ENCODE peak calls at places on chromosomes 3 and 15, in nine cellular contexts. W, Y, I, D, F, K, R, P and M are unnamed samples.

GRCh38 chr15:59456114-59456513 is 18.1 kb downstream of the FAM81A start:
- DNase-seq in I (no peak), K (no peak), R (no peak), W (no peak), F (no peak), P (peak), D (no peak), Y (no peak), M (no peak)

GRCh38 chr15:90219421-90220141 is 14.2 kb downstream of the CIB1 start:
- DNase-seq in F (no peak), K (peak), I (peak), D (peak), P (peak), W (no peak), R (no peak), Y (peak), M (no peak)

GRCh38 chr15:78154955-78155354 is 5.8 kb downstream of the IDH3A start:
- DNase-seq in I (no peak), K (no peak), R (no peak), W (no peak), F (no peak), P (no peak), D (no peak), Y (no peak), M (no peak)

GRCh38 chr3:40677749-40678148 is 153.0 kb downstream of the ZNF621 start:
- DNase-seq in Y (no peak), F (no peak), I (no peak), P (no peak), K (no peak), D (no peak), R (no peak), W (no peak), M (no peak)

GRCh38 chr3:141659821-141660597 is 78.1 kb upstream of the RNF7 start:
- DNase-seq in W (peak), F (peak), P (peak), R (peak), Y (no peak), D (peak), K (peak), I (peak), M (no peak)

GRCh38 chr15:99085413-99086326 is 19.2 kb upstream of the SYNM start:
- DNase-seq in I (peak), Y (no peak), R (peak), D (no peak), K (no peak), F (no peak), W (peak), P (no peak), M (peak)

GRCh38 chr3:185205865-185206264 is 48.0 kb downstream of the EHHADH start:
- DNase-seq in I (no peak), F (no peak), D (no peak), Y (no peak), R (no peak), K (no peak), W (no peak), P (no peak), M (no peak)

GRCh38 chr15:36778516-36778915 is 199.1 kb downstream of the CDIN1 start:
- DNase-seq in D (no peak), W (peak), I (peak), F (no peak), Y (no peak), P (no peak), K (no peak), R (no peak), M (peak)

GRCh38 chr3:52471371-52472238 is 16.2 kb downstream of the NISCH start:
- DNase-seq in R (peak), I (peak), D (peak), F (no peak), W (peak), P (peak), K (peak), Y (peak), M (no peak)

GRCh38 chr15:78261062-78261461 is 3.3 kb upstream of the DNAJA4 start:
- DNase-seq in W (no peak), K (no peak), P (no peak), I (no peak), R (no peak), F (no peak), D (no peak), Y (no peak), M (no peak)

GRCh38 chr3:102158080-102158756 is 276.6 kb upstream of the ZPLD1 start:
- DNase-seq in I (no peak), Y (no peak), W (no peak), P (no peak), K (no peak), R (peak), F (no peak), D (no peak), M (no peak)

GRCh38 chr3:157755254-157755653 is 252.0 kb upstream of the VEPH1 start:
- DNase-seq in Y (no peak), P (no peak), W (no peak), D (no peak), K (no peak), F (no peak), I (peak), R (peak), M (no peak)
- TF ChIP-seq CTCF in Y (no peak), P (no peak), W (peak), D (peak), K (peak), F (no peak), I (peak), R (peak), M (peak)

DNA sequence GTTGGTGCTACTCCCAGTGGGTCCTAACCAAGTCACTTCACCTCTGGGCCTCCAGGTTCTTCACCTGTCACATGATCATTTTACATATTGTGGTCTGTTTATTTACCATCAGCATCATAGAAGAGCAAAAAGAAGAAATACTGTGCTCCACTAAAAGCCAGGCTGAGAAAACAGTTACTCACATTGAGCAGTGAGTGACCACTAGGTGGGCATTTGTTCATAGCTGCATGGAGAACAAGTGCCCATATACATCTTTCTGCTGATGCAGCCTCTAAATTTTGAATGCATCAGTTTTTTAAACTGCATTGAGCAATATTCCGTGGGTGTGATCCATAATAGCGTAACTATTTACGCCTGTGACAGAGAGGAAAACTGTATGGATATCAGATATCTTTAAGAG is 76.2 kb downstream of the DCUN1D1 start:
- DNase-seq in I (no peak), F (no peak), P (no peak), R (no peak), Y (no peak), D (no peak), W (no peak), K (no peak), M (no peak)
- TF ChIP-seq CTCF in I (no peak), F (no peak), P (no peak), R (peak), Y (no peak), D (peak), W (peak), K (peak), M (no peak)

GRCh38 chr15:47717036-47717611 is at the start of gene SEMA6D:
- DNase-seq in F (peak), D (peak), Y (no peak), W (peak), P (peak), K (peak), R (peak), I (peak), M (peak)
- TF ChIP-seq CTCF in F (peak), D (peak), Y (no peak), W (peak), P (peak), K (peak), R (peak), I (no peak), M (peak)

GRCh38 chr3:57298041-57298440 is 5.6 kb upstream of the ASB14 start:
- DNase-seq in K (no peak), R (peak), P (no peak), I (no peak), Y (no peak), W (peak), D (no peak), F (no peak), M (no peak)
- TF ChIP-seq CTCF in K (no peak), R (no peak), P (no peak), I (no peak), Y (no peak), W (peak), D (no peak), F (no peak), M (peak)

DNA sequence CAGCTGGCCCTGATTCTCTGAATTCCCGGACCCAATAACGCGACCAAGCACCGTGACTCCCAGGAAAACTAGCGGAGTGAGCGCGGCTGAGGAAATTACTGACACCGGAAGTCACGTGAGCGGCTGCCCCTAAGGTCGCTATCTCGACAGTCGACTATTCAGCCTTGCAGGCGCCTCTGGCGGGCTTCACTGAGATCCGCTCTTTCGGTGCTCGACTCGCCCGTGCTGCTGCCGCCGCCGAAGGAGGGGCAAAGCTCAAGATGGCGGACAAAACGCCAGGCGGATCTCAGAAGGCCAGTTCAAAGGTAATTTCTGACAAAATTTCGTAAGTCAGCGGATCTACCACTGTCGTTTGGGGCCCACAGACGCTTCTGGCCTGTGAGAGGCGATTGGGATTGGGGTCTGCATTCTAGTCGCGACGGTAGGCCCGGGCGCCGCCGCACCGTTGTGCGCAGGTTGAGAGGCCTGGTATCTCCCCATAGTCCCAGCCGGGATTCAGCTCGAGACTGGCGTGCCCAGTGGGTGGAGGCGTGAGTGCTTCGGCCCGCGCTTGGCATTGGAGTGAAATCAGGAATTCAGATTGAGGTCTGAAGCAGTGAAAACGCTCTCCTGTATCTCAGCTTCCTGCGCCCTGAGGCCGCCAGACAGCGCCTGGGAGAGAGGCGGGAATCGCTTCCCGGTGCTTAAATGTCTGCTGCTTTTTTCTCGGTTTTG is at the start of gene U2SURP:
- DNase-seq in D (peak), F (peak), R (peak), W (peak), I (peak), P (peak), Y (peak), K (peak), M (peak)
- TF ChIP-seq CTCF in D (no peak), F (peak), R (no peak), W (no peak), I (no peak), P (peak), Y (no peak), K (no peak), M (no peak)

DNA sequence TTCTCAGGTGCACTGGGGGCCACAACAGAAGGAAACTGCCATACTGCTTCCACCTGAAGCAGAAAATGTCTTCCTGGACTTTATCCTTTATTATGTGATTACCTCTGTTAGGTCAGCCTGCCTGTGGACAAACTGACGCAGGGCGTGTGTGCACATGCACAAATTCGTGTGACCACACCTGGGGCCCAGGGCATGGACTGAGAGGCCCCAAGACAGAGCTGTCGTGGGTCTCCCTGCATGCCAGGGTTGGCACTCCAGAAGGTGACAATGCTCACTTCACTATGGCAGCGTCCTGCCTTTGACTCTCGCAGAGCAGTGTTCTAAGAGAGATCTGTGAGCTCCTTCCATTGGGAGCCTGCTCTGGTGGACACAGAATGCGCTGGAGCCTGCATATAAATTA is 34.5 kb downstream of the CCDC12 start:
- DNase-seq in R (no peak), W (no peak), P (peak), I (no peak), D (no peak), Y (no peak), F (no peak), K (no peak), M (no peak)
- TF ChIP-seq CTCF in R (no peak), W (no peak), P (no peak), I (no peak), D (no peak), Y (no peak), F (no peak), K (no peak), M (no peak)

DNA sequence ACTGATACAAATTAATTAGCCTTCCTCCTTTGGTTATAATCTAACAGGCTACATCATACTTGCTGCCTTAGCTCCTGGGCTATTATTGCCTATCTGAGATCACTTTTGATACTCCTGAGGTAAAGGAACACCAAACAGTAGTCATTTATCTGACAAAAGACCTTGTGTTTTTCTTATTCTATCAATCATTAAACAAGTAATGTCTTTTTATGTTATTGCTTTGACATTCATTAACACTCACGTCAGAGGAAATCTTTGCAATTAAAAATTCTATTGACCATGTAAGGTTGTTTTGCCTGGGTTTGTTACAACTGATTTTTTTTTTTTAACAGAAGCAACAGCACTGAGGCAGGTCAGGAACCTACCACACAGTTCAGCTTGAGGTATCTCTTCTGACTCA is 366.3 kb downstream of the MECOM start:
- DNase-seq in P (no peak), D (no peak), F (no peak), R (no peak), W (no peak), I (no peak), K (no peak), Y (no peak), M (no peak)
- TF ChIP-seq CTCF in P (no peak), D (no peak), F (no peak), R (no peak), W (no peak), I (no peak), K (no peak), Y (no peak), M (no peak)

DNA sequence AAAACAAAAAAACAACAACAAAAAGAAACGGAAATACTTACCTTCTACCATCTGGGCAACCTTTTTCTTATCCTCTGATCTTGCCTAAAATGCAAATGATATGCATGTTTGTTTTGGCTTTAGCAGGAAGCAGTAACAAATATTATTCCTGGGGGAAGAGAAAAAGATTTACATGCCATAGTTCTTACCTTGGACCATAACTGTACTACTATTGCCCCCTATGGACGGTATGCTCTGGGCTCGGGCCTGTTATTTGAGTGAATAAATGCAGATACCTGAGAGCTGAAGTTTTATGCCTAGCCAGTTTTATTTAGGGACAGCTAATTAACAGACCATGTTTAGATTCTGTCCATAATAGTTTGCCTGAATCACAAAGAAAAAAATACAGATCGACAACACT is 12.6 kb upstream of the STARD5 start:
- DNase-seq in P (no peak), K (no peak), R (peak), I (peak), Y (peak), D (no peak), W (peak), F (no peak), M (no peak)
- TF ChIP-seq CTCF in P (peak), K (peak), R (peak), I (peak), Y (peak), D (peak), W (peak), F (no peak), M (peak)